ENCODE peak calls at places on chromosomes 6 and 20, in ten cellular contexts. A is adrenal gland; O is neural progenitor cell; J is HCT116; P is mesendoderm; G is CD8-positive, alpha-beta T cell; R is lower lobe of right lung; M is upper lobe of right lung; K is tibial artery; H is H1. T is an unnamed sample.

GRCh38 chr6:16061833-16062232 is 67.1 kb upstream of the MYLIP start:
- DNase-seq in A (no peak), O (no peak), J (no peak), P (no peak), G (no peak), R (no peak), M (no peak), K (no peak), H (no peak), T (no peak)

GRCh38 chr20:48789185-48789668 is 38.6 kb downstream of the PREX1 start:
- DNase-seq in A (no peak), O (no peak), J (no peak), P (no peak), G (no peak), R (no peak), M (no peak), K (no peak), H (no peak), T (no peak)

GRCh38 chr20:19993937-19994667 is 23.1 kb upstream of the NAA20 start:
- DNase-seq in A (no peak), O (no peak), J (peak), P (peak), G (no peak), R (no peak), M (no peak), K (no peak), H (no peak), T (peak)

GRCh38 chr20:10131612-10132345 is 86.9 kb upstream of the SNAP25 start:
- DNase-seq in A (peak), O (peak), J (no peak), P (no peak), G (no peak), R (no peak), M (no peak), K (no peak), H (peak), T (peak)

GRCh38 chr6:105677671-105678475 is 275.0 kb upstream of the PREP start:
- DNase-seq in A (no peak), O (no peak), J (no peak), P (no peak), G (no peak), R (no peak), M (no peak), K (no peak), H (no peak), T (peak)

GRCh38 chr6:135675862-135676261 is 175.6 kb upstream of the PDE7B start:
- DNase-seq in A (no peak), O (peak), J (peak), P (peak), G (peak), R (no peak), M (no peak), K (no peak), H (no peak), T (peak)

GRCh38 chr6:152112503-152113261 is 305.2 kb downstream of the ESR1 start:
- DNase-seq in A (peak), O (no peak), J (no peak), P (no peak), G (no peak), R (peak), M (peak), K (peak), H (no peak), T (no peak)

GRCh38 chr6:35415065-35415880 is 36.9 kb upstream of the FANCE start:
- DNase-seq in A (peak), O (peak), J (no peak), P (peak), G (no peak), R (peak), M (peak), K (peak), H (no peak), T (peak)

GRCh38 chr6:118876814-118877213 is 17.1 kb upstream of the ASF1A start:
- DNase-seq in A (no peak), O (no peak), J (no peak), P (no peak), G (no peak), R (no peak), M (no peak), K (no peak), H (no peak), T (peak)

GRCh38 chr20:61477366-61477966 is 225.4 kb downstream of the CDH4 start:
- DNase-seq in A (no peak), O (no peak), J (no peak), P (no peak), G (no peak), R (no peak), M (no peak), K (no peak), H (no peak), T (no peak)

GRCh38 chr6:14466278-14466677 is 348.7 kb downstream of the CD83 start:
- DNase-seq in A (no peak), O (no peak), J (no peak), P (no peak), G (no peak), R (no peak), M (no peak), K (no peak), H (peak), T (no peak)
- H3K27ac ChIP-seq in A (no peak), O (no peak), J (no peak), P (no peak), G (no peak), R (no peak), M (no peak), K (no peak), H (no peak), T (no peak)

GRCh38 chr20:45964024-45964423 is 8.0 kb downstream of the ZNF335 start:
- DNase-seq in A (peak), O (no peak), J (no peak), P (no peak), G (no peak), R (peak), M (peak), K (no peak), H (no peak), T (no peak)
- H3K27ac ChIP-seq in A (no peak), O (no peak), J (no peak), P (no peak), G (no peak), R (no peak), M (no peak), K (no peak), H (no peak), T (no peak)

GRCh38 chr6:1892716-1893115 is 283.0 kb downstream of the FOXC1 start:
- DNase-seq in A (no peak), O (no peak), J (no peak), P (no peak), G (no peak), R (no peak), M (no peak), K (no peak), H (no peak), T (no peak)

GRCh38 chr6:1893470-1894130 is 283.9 kb downstream of the FOXC1 start:
- DNase-seq in A (no peak), O (peak), J (no peak), P (peak), G (no peak), R (no peak), M (no peak), K (no peak), H (no peak), T (no peak)

GRCh38 chr6:1896897-1897296 is 287.2 kb downstream of the FOXC1 start:
- DNase-seq in A (no peak), O (no peak), J (no peak), P (no peak), G (no peak), R (no peak), M (no peak), K (no peak), H (no peak), T (no peak)

GRCh38 chr6:1895721-1896120 is 286.0 kb downstream of the FOXC1 start:
- DNase-seq in A (no peak), O (no peak), J (no peak), P (no peak), G (no peak), R (no peak), M (no peak), K (no peak), H (no peak), T (no peak)

DNA sequence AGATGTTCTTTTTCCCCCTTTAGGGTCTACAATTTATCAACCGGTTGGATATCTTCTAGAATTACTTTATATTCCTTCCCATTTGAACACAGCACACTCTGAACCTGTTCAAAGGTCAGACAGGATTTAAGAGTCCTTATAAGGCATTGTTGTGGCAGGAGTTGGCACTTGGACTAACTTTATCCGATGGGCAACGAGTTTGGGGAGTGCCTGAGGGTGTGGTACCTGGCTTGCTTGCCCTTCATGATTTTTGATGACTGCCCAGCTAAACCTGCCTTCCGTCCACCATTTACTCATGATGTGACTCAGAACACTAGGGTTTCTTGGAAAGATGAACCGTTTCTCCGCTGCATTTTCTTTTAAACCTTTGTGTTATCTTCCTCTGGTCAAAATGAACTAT is 285.2 kb downstream of the FOXC1 start:
- DNase-seq in A (no peak), O (no peak), J (no peak), P (no peak), G (no peak), R (no peak), M (no peak), K (no peak), H (no peak), T (no peak)
- H3K27ac ChIP-seq in A (no peak), O (no peak), J (no peak), P (no peak), G (no peak), R (no peak), M (no peak), K (peak), H (no peak), T (no peak)

DNA sequence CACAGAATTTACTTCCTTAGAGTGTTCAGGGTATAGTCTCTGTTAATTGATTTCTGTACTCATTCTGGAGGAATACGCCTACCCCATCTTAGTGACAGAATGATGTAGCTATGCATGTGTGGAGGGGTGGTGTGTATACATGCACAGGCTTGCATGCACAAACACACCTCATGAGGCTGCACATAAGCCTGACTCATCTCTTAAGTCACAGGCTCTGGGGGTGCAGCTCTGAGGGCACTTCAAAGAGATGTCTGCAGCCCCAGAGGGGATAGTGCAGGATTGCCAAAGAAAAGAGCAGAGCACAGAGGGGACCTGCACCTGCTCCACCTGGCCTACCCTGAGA is 24.6 kb downstream of the TBX18 start:
- DNase-seq in A (no peak), O (no peak), J (no peak), P (no peak), G (no peak), R (no peak), M (no peak), K (no peak), H (no peak), T (peak)
- H3K27ac ChIP-seq in A (no peak), O (no peak), J (no peak), P (no peak), G (no peak), R (no peak), M (no peak), K (no peak), H (no peak), T (peak)

GRCh38 chr6:42885702-42886101 is 6.3 kb downstream of the RPL7L1 start:
- DNase-seq in A (no peak), O (no peak), J (no peak), P (no peak), G (no peak), R (no peak), M (no peak), K (no peak), H (no peak), T (no peak)
- H3K27ac ChIP-seq in A (no peak), O (no peak), J (no peak), P (no peak), G (no peak), R (no peak), M (no peak), K (no peak), H (no peak), T (no peak)

T was measured in brain microvascular endothelial cell.